ENCODE peak calls at places on chromosomes 7 and 10, in six cellular contexts. One of them, this sample, is unnamed.

GRCh38 chr7:127532151-127532550 is 53.2 kb downstream of the GCC1 start:
- DNase-seq in fibroblast of lung: no peak
- DNase-seq in spleen: no peak
- DNase-seq in GM12865: no peak
- DNase-seq in GM12864: no peak
- DNase-seq in endothelial cell: no peak
- DNase-seq in this sample: no peak

GRCh38 chr10:36559990-36560389 is 565.4 kb upstream of the ANKRD30A start:
- DNase-seq in endothelial cell: no peak
- DNase-seq in GM12864: no peak
- DNase-seq in GM12865: no peak
- DNase-seq in fibroblast of lung: peak; percentile 3
- DNase-seq in spleen: no peak
- DNase-seq in this sample: no peak

GRCh38 chr7:66399566-66399965 is 194.4 kb downstream of the TPST1 start:
- DNase-seq in GM12865: no peak
- DNase-seq in endothelial cell: no peak
- DNase-seq in spleen: no peak
- DNase-seq in fibroblast of lung: no peak
- DNase-seq in GM12864: no peak
- DNase-seq in this sample: no peak

GRCh38 chr10:105986896-105987638 is 1177.4 kb downstream of the SORCS1 start:
- DNase-seq in endothelial cell: no peak
- DNase-seq in GM12864: no peak
- DNase-seq in fibroblast of lung: no peak
- DNase-seq in GM12865: no peak
- DNase-seq in spleen: no peak
- DNase-seq in this sample: no peak

GRCh38 chr7:134954197-134955082 is 31.9 kb upstream of the AGBL3 start:
- DNase-seq in spleen: no peak
- DNase-seq in GM12864: no peak
- DNase-seq in endothelial cell: no peak
- DNase-seq in fibroblast of lung: peak; percentile 72
- DNase-seq in GM12865: peak; percentile 51
- DNase-seq in this sample: no peak

GRCh38 chr10:596725-597345 is 92.6 kb downstream of the DIP2C start:
- DNase-seq in fibroblast of lung: no peak
- DNase-seq in spleen: no peak
- DNase-seq in GM12864: no peak
- DNase-seq in GM12865: no peak
- DNase-seq in endothelial cell: no peak
- DNase-seq in this sample: no peak

GRCh38 chr7:150323682-150324365 is 479 bp upstream of the ACTR3C start:
- DNase-seq in fibroblast of lung: no peak
- DNase-seq in endothelial cell: no peak
- DNase-seq in spleen: no peak
- DNase-seq in GM12864: no peak
- DNase-seq in GM12865: peak; percentile 24
- DNase-seq in this sample: no peak

GRCh38 chr10:131212763-131213325 is 98.7 kb downstream of the TCERG1L start:
- DNase-seq in fibroblast of lung: no peak
- DNase-seq in GM12864: no peak
- DNase-seq in GM12865: no peak
- DNase-seq in spleen: no peak
- DNase-seq in endothelial cell: no peak
- DNase-seq in this sample: no peak

DNA sequence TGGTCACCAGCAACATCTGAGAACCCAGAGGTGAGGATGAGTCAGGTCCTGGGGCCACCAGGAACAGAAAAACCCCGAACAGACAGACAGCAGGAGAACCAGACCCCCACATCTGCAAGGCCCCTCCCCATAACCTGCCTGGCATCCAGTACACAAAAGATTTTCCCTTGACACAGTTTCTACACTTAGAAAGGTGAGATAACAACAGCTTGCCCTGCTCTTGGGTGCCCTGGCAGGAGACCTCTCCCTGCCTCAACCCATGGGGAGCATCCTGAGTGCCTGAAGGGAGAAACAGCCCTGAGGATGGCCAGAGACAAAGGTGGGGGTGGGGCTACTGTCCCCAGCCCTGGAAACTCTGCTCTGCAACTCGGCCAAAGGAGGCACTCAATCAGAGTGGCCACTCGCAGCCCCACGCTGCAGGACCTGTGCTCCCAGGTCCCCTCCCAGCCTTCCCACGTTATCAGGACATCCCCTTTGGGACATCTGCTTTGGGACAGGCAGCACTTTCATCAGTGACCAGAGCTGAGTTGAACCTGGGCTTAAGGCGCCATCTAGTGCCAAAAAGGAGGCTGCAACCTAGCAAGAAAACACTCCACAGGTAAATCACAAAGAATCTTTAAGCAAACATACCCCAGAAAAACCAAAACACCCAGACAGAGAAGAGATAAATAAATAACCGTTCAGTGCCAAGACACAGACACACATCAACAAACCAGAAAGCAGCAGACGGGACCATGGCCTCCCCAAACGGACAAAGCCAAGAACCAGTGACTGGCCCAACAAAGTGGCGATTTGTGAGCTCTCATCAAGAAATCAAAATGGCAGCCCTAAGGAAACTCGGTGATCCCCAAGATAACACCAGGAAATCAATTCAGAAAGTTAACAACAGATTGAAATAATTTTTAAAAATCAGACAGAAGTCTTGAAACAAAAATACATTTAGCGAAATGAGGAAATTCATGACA is 233.7 kb downstream of the PTPRN2 start:
- DNase-seq in fibroblast of lung: no peak
- DNase-seq in spleen: peak; percentile 28
- DNase-seq in endothelial cell: no peak
- DNase-seq in GM12865: no peak
- DNase-seq in GM12864: no peak
- DNase-seq in this sample: peak; percentile 50
- TF ChIP-seq CTCF in fibroblast of lung: no peak
- TF ChIP-seq CTCF in spleen: no peak
- TF ChIP-seq CTCF in endothelial cell: no peak
- TF ChIP-seq CTCF in GM12865: peak; percentile 19
- TF ChIP-seq CTCF in GM12864: peak; percentile 39
- TF ChIP-seq CTCF in this sample: peak; percentile 54

GRCh38 chr10:89364533-89364932 is 13.3 kb upstream of the IFIT1B start:
- DNase-seq in spleen: no peak
- DNase-seq in endothelial cell: no peak
- DNase-seq in GM12864: no peak
- DNase-seq in fibroblast of lung: no peak
- DNase-seq in GM12865: peak; percentile 34
- DNase-seq in this sample: no peak
- TF ChIP-seq CTCF in spleen: no peak
- TF ChIP-seq CTCF in endothelial cell: no peak
- TF ChIP-seq CTCF in GM12864: no peak
- TF ChIP-seq CTCF in fibroblast of lung: no peak
- TF ChIP-seq CTCF in GM12865: no peak
- TF ChIP-seq CTCF in this sample: no peak

GRCh38 chr7:115340828-115341227 is 418.9 kb downstream of the MDFIC start:
- DNase-seq in spleen: no peak
- DNase-seq in endothelial cell: no peak
- DNase-seq in GM12864: no peak
- DNase-seq in GM12865: no peak
- DNase-seq in fibroblast of lung: peak; percentile 89
- DNase-seq in this sample: no peak
- TF ChIP-seq CTCF in spleen: no peak
- TF ChIP-seq CTCF in endothelial cell: peak; percentile 70
- TF ChIP-seq CTCF in GM12864: peak; percentile 53
- TF ChIP-seq CTCF in GM12865: peak; percentile 31
- TF ChIP-seq CTCF in fibroblast of lung: peak; percentile 38
- TF ChIP-seq CTCF in this sample: peak; percentile 19

GRCh38 chr7:80643336-80643925 is 5.0 kb downstream of the CD36 start:
- DNase-seq in GM12865: no peak
- DNase-seq in GM12864: no peak
- DNase-seq in spleen: no peak
- DNase-seq in endothelial cell: no peak
- DNase-seq in fibroblast of lung: no peak
- DNase-seq in this sample: no peak
- TF ChIP-seq CTCF in GM12865: no peak
- TF ChIP-seq CTCF in GM12864: no peak
- TF ChIP-seq CTCF in spleen: no peak
- TF ChIP-seq CTCF in endothelial cell: no peak
- TF ChIP-seq CTCF in fibroblast of lung: no peak
- TF ChIP-seq CTCF in this sample: no peak

This sample was measured in nephron progenitor cell.